ENCODE peak calls at places on chromosomes 5 and 9, in five cellular contexts. V, Q, O, Y and X are unnamed samples.

GRCh38 chr5:116938488-116938887 is 363.9 kb upstream of the SEMA6A start:
- DNase-seq in V (no peak), Q (no peak), O (no peak), Y (no peak), X (no peak)

GRCh38 chr5:43042176-43042625 is 2.1 kb upstream of the ANXA2R start:
- DNase-seq in V (peak), Q (peak), O (peak), Y (peak), X (peak)

GRCh38 chr5:179409806-179410205 is 64.5 kb upstream of the ADAMTS2 start:
- DNase-seq in V (no peak), Q (no peak), O (no peak), Y (no peak), X (no peak)

GRCh38 chr9:37729499-37729898 is 24.1 kb upstream of the TRMT10B start:
- DNase-seq in V (no peak), Q (no peak), O (no peak), Y (no peak), X (no peak)

GRCh38 chr9:128861501-128861900 is 20.2 kb downstream of the KYAT1 start:
- DNase-seq in V (no peak), Q (no peak), O (no peak), Y (no peak), X (no peak)

GRCh38 chr9:123929177-123929869 is 603 bp downstream of the DENND1A start:
- DNase-seq in V (no peak), Q (peak), O (no peak), Y (peak), X (no peak)

GRCh38 chr5:179994622-179995323 is 76.8 kb downstream of the RNF130 start:
- DNase-seq in V (no peak), Q (no peak), O (no peak), Y (no peak), X (no peak)

GRCh38 chr9:103574056-103574455 is 520.1 kb upstream of the SMC2 start:
- DNase-seq in V (no peak), Q (no peak), O (no peak), Y (no peak), X (no peak)

GRCh38 chr9:14935099-14935710 is 25.0 kb upstream of the FREM1 start:
- DNase-seq in V (no peak), Q (no peak), O (no peak), Y (no peak), X (no peak)

GRCh38 chr9:89505795-89506385 is 8.0 kb upstream of the SEMA4D start:
- DNase-seq in V (no peak), Q (no peak), O (no peak), Y (peak), X (no peak)

GRCh38 chr5:23289162-23289561 is 218.2 kb upstream of the PRDM9 start:
- DNase-seq in V (no peak), Q (no peak), O (no peak), Y (no peak), X (no peak)

GRCh38 chr9:11893331-11893730 is 799.9 kb upstream of the TYRP1 start:
- DNase-seq in V (no peak), Q (no peak), O (no peak), Y (no peak), X (no peak)

GRCh38 chr5:176845392-176845713 is 35.0 kb downstream of the UNC5A start:
- DNase-seq in V (no peak), Q (no peak), O (no peak), Y (no peak), X (no peak)

GRCh38 chr5:169753795-169754194 is 116.7 kb downstream of the DOCK2 start:
- DNase-seq in V (no peak), Q (no peak), O (no peak), Y (no peak), X (no peak)

GRCh38 chr9:34581318-34581717 is 8.2 kb downstream of the CNTFR start:
- DNase-seq in V (no peak), Q (no peak), O (no peak), Y (no peak), X (no peak)

GRCh38 chr9:4567601-4568000 is 77.3 kb downstream of the SLC1A1 start:
- DNase-seq in V (no peak), Q (no peak), O (no peak), Y (no peak), X (no peak)

GRCh38 chr5:148912714-148913398 is 86.4 kb downstream of the ADRB2 start:
- DNase-seq in V (no peak), Q (no peak), O (no peak), Y (peak), X (no peak)

GRCh38 chr9:128002959-128003358 is 22.2 kb upstream of the EEIG1 start:
- DNase-seq in V (no peak), Q (no peak), O (no peak), Y (no peak), X (no peak)

GRCh38 chr5:23014251-23014650 is 161.1 kb upstream of the CDH12 start:
- DNase-seq in V (no peak), Q (no peak), O (no peak), Y (peak), X (peak)

GRCh38 chr5:94785111-94785510 is 166.6 kb downstream of the SLF1 start:
- DNase-seq in V (no peak), Q (no peak), O (no peak), Y (peak), X (peak)

GRCh38 chr9:33517373-33517772 is 6.7 kb upstream of the ANKRD18B start:
- DNase-seq in V (no peak), Q (no peak), O (no peak), Y (peak), X (no peak)